ENCODE peak calls at places on chromosomes 6 and 20, in six cellular contexts. X, S, P, U, Y and H are unnamed samples. For H3K27me3 and H3K4me1, the result is how much of the 10 kb centered on the place peaks cover.

GRCh38 chr20:3106658-3107463 is 22.3 kb upstream of the AVP start:
- DNase-seq in S (no peak), X (no peak), Y (no peak), P (no peak), U (no peak), H (no peak)

GRCh38 chr6:106237286-106237685 is 88.3 kb downstream of the ATG5 start:
- DNase-seq in P (no peak), S (no peak), U (no peak), Y (no peak), X (no peak), H (no peak)

GRCh38 chr20:37969949-37970855 is 63.1 kb downstream of the TTI1 start:
- DNase-seq in P (no peak), U (no peak), X (no peak), Y (no peak), S (no peak), H (peak)

GRCh38 chr6:41326092-41326491 is 9.3 kb upstream of the NCR2 start:
- DNase-seq in S (no peak), Y (no peak), X (no peak), P (no peak), U (no peak), H (no peak)

GRCh38 chr6:160101262-160102205 is 20.1 kb upstream of the SLC22A1 start:
- DNase-seq in Y (no peak), P (no peak), U (no peak), X (no peak), S (no peak), H (no peak)

GRCh38 chr6:113873043-113873667 is 16.0 kb downstream of the MARCKS start:
- DNase-seq in S (peak), U (peak), Y (no peak), X (no peak), P (no peak), H (no peak)

GRCh38 chr6:140462495-140463311 is 1088.3 kb upstream of the CITED2 start:
- DNase-seq in Y (no peak), S (no peak), U (peak), X (no peak), P (peak), H (peak)

GRCh38 chr20:11949711-11950110 is 32.0 kb downstream of the BTBD3 start:
- DNase-seq in X (no peak), Y (no peak), S (no peak), P (no peak), U (no peak), H (no peak)

GRCh38 chr6:18216411-18216810 is 47.9 kb downstream of the DEK start:
- DNase-seq in S (no peak), P (no peak), U (no peak), Y (no peak), X (no peak), H (peak)

GRCh38 chr6:119076966-119077642 is 1.4 kb downstream of the FAM184A start:
- DNase-seq in Y (no peak), U (no peak), S (no peak), X (no peak), P (no peak), H (no peak)

GRCh38 chr20:16694176-16694575 is 35.6 kb upstream of the SNRPB2 start:
- DNase-seq in P (no peak), U (no peak), X (no peak), S (no peak), Y (no peak), H (no peak)

GRCh38 chr6:22821664-22822320 is 252.4 kb downstream of the HDGFL1 start:
- DNase-seq in P (no peak), U (no peak), S (no peak), X (no peak), Y (no peak), H (no peak)

GRCh38 chr6:15444881-15445280 is 199.0 kb downstream of the JARID2 start:
- DNase-seq in P (no peak), U (peak), S (no peak), X (no peak), Y (no peak), H (no peak)

GRCh38 chr20:62387993-62388635 is 1.2 kb downstream of the RPS21 start:
- DNase-seq in Y (no peak), U (no peak), P (no peak), X (no peak), S (no peak), H (no peak)

GRCh38 chr20:46304361-46304760 is 3.9 kb downstream of the CDH22 start:
- DNase-seq in Y (no peak), S (no peak), U (no peak), P (no peak), X (no peak), H (no peak)

GRCh38 chr20:60967431-60968316 is 284.4 kb upstream of the CDH4 start:
- DNase-seq in X (no peak), Y (no peak), U (no peak), P (no peak), S (no peak), H (no peak)

GRCh38 chr6:50718566-50718965 is 5.2 kb downstream of the TFAP2D start:
- DNase-seq in P (no peak), U (no peak), Y (no peak), X (no peak), S (no peak), H (no peak)

GRCh38 chr6:50721978-50722377 is 8.7 kb downstream of the TFAP2D start:
- DNase-seq in S (no peak), Y (no peak), P (no peak), X (no peak), U (no peak), H (no peak)

GRCh38 chr6:50720623-50721022 is 7.3 kb downstream of the TFAP2D start:
- DNase-seq in S (no peak), Y (no peak), P (no peak), U (no peak), X (no peak), H (peak)

GRCh38 chr6:50722829-50723562 is 9.7 kb downstream of the TFAP2D start:
- DNase-seq in X (no peak), U (no peak), S (no peak), Y (no peak), P (no peak), H (no peak)

GRCh38 chr6:50724381-50725124 is 11.2 kb downstream of the TFAP2D start:
- DNase-seq in X (no peak), U (no peak), S (no peak), Y (no peak), P (no peak), H (no peak)
- H3K27me3 ChIP-seq in X (under half), U (under half), S (under half), Y (under half), P (under half), H (half or more)

GRCh38 chr6:151005126-151005525 is 139.6 kb downstream of the MTHFD1L start:
- DNase-seq in P (no peak), U (no peak), S (no peak), X (no peak), Y (no peak), H (no peak)

GRCh38 chr6:151007069-151007468 is 141.6 kb downstream of the MTHFD1L start:
- DNase-seq in U (no peak), X (no peak), Y (no peak), S (no peak), P (no peak), H (no peak)

GRCh38 chr6:151002562-151002961 is 137.1 kb downstream of the MTHFD1L start:
- DNase-seq in S (no peak), U (no peak), Y (no peak), X (no peak), P (no peak), H (no peak)

GRCh38 chr6:151005896-151006632 is 140.6 kb downstream of the MTHFD1L start:
- DNase-seq in S (no peak), X (no peak), P (no peak), U (no peak), Y (no peak), H (no peak)

DNA sequence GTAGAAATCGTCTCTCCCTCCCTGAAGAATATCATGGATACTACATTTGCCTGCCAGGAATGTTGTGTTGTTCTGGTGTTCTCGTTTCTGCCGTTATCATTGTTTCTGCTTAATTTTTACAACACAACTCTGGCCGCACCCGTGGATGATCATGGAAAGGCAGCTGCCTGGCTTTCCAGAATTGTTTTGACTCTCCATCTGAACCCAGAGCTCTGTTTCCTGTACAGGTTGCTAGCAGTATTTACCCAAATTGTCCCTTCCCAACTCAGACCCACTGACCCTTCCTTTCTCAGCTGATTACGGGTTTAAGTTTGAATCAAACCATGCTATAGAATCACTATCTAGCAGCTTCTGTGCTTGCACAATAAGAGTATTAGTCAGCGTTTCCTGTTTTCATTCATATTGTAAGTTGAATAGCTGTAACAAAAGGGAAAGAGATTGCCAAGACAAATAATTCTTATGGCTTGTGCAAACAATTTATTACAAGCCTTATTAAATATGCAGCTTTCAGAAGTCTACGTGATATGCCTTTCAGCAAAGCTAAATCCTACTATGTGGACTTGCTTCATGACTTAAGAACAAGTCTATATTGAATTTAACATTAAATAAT is 139.0 kb downstream of the MTHFD1L start:
- DNase-seq in S (peak), Y (no peak), U (no peak), X (no peak), P (peak), H (peak)
- H3K27ac ChIP-seq in S (peak), Y (no peak), U (peak), X (peak), P (peak), H (no peak)

DNA sequence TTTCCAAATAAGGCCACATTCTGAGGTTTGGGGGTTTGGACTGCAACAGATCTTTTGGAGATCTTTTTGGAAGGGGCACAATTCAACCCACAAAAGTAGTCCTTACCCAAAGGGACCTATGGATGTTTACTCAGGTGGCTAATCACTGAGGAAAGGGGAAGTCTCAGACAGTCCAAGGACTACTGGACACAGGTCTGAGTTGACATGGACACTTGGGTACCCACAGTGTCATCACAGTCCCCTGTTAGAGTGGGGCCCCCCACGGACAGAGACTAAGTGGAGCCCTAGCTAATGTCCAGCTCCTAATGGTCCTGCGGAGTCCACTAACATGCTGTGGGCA is 101.6 kb downstream of the LY86 start:
- DNase-seq in P (no peak), Y (no peak), X (no peak), S (peak), U (no peak), H (no peak)
- H3K4me1 ChIP-seq in P (under half), Y (under half), X (under half), S (under half), U (under half), H (under half)

DNA sequence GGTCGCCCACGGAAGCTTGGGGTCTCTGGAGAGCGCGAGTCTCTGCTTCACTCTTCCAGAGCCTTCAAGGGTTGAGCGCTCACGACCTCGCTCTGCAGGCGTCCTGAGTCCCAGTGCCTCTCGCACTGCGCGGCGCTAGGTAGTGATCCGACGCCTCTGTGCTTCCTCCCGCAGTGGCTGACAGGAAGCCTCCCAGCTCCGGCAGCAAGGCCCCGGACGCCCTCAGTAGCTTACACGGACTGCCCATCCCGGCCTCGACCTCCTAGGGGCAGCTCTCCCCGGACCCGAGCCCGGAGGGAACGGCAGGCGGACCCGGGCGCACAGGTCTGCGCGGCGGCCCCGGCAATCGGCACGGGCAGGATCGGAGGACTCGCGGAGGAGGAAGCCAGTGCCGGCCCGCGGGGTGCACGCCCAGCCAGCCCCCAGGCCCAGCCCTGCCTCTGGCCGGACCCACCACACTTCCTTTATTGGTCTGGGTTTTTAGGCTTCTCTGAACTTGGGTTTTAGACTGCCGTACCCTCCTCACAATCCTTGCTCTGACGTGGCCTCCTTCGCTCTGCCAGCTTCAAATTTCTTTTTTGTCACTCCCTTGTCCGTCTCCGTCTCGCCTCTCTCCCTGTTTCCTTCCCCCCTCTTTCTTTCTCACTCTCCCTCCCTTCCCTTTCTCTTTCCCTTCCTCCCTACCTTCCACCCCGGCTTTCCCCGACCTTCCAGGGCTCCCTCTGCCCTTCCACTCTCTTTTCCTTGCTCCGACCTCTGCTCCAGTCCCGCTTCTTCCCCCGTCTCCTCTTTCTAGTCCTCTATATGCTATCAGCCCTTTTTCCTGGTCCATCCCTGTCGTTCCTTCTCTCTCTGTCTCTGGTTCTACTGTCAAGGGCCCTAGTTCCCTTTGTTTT is 9.1 kb downstream of the PAX1 start:
- DNase-seq in X (no peak), Y (no peak), U (no peak), S (no peak), P (no peak), H (no peak)
- H3K27me3 ChIP-seq in X (under half), Y (under half), U (under half), S (under half), P (under half), H (half or more)